ENCODE peak calls at places on chromosomes 2 and 18, in four cellular contexts. Q, M, D and P are unnamed samples.

GRCh38 chr2:172693037-172693436 is 42.6 kb upstream of the RAPGEF4 start:
- DNase-seq in Q (peak; percentile 85), M (peak; percentile 98), D (peak; percentile 97), P (no peak)

GRCh38 chr2:237721828-237722227 is 76.8 kb upstream of the RBM44 start:
- DNase-seq in Q (no peak), M (no peak), D (no peak), P (peak; percentile 8)

GRCh38 chr2:19879115-19879514 is 22.7 kb downstream of the TTC32 start:
- DNase-seq in Q (no peak), M (no peak), D (no peak), P (no peak)

GRCh38 chr18:70693196-70693595 is 404.4 kb downstream of the SOCS6 start:
- DNase-seq in Q (peak; percentile 5), M (no peak), D (no peak), P (no peak)

GRCh38 chr2:156065912-156066311 is 266.6 kb downstream of the NR4A2 start:
- DNase-seq in Q (no peak), M (no peak), D (no peak), P (no peak)

GRCh38 chr18:23498877-23499570 is 4.3 kb upstream of the RMC1 start:
- DNase-seq in Q (no peak), M (no peak), D (peak; percentile 57), P (peak; percentile 50)

GRCh38 chr18:46096651-46097300 is 1.3 kb downstream of the ATP5F1A start:
- DNase-seq in Q (no peak), M (no peak), D (no peak), P (no peak)

GRCh38 chr2:75022516-75022915 is 64.1 kb downstream of the POLE4 start:
- DNase-seq in Q (no peak), M (no peak), D (no peak), P (no peak)

GRCh38 chr2:171811229-171811628 is 82.8 kb downstream of the SLC25A12 start:
- DNase-seq in Q (no peak), M (no peak), D (peak; percentile 28), P (peak; percentile 3)

GRCh38 chr18:27164905-27165304 is 20.2 kb downstream of the CHST9 start:
- DNase-seq in Q (no peak), M (no peak), D (no peak), P (no peak)

GRCh38 chr18:42959528-42959927 is 156.0 kb downstream of the RIT2 start:
- DNase-seq in Q (no peak), M (no peak), D (no peak), P (no peak)